ENCODE peak calls at places on chromosomes 4 and X, in four cellular contexts. F is HepG2, Q is H1, C is K562. Y is an unnamed sample. For H4K20me1, the result is how much of the 10 kb centered on the place peaks cover.

GRCh38 chr4:44861756-44862155 is 135.4 kb upstream of the GNPDA2 start:
- DNase-seq in F (no peak), C (no peak), Q (no peak), Y (no peak)

GRCh38 chr4:143356493-143356892 is 19.8 kb downstream of the GAB1 start:
- DNase-seq in Q (no peak), C (no peak), F (no peak), Y (no peak)

GRCh38 chr4:2572076-2572475 is 35.6 kb downstream of the FAM193A start:
- DNase-seq in F (no peak), Q (no peak), C (no peak), Y (no peak)

GRCh38 chrX:153864561-153865320 is 21.2 kb downstream of the L1CAM start:
- DNase-seq in C (no peak), Q (no peak), F (no peak), Y (no peak)

GRCh38 chrX:672931-673330 is 42.3 kb downstream of the SHOX start:
- DNase-seq in F (no peak), Q (no peak), C (no peak), Y (no peak)

GRCh38 chr4:73653695-73654106 is 33.5 kb upstream of the RASSF6 start:
- DNase-seq in Q (no peak), F (peak), C (peak), Y (peak)

GRCh38 chr4:13920901-13921300 is 293.4 kb upstream of the BOD1L1 start:
- DNase-seq in F (peak), Q (no peak), C (no peak), Y (no peak)

GRCh38 chr4:17687237-17687857 is 72.9 kb downstream of the MED28 start:
- DNase-seq in F (no peak), C (no peak), Q (no peak), Y (no peak)

GRCh38 chr4:26482508-26483462 is 7.5 kb downstream of the CCKAR start:
- DNase-seq in Q (no peak), F (no peak), C (no peak), Y (no peak)

GRCh38 chr4:26458104-26458503 is 32.2 kb downstream of the CCKAR start:
- DNase-seq in F (no peak), C (no peak), Q (no peak), Y (no peak)

GRCh38 chr4:185016101-185016940 is 2.0 kb upstream of the HELT start:
- DNase-seq in C (no peak), F (no peak), Q (peak), Y (no peak)

GRCh38 chrX:20517565-20517964 is 250.9 kb upstream of the RPS6KA3 start:
- DNase-seq in Q (no peak), F (no peak), C (no peak), Y (no peak)
- TF ChIP-seq FOSL1 in Q (no peak), F (no peak), C (no peak), Y (no peak)

GRCh38 chrX:74602142-74602541 is 12.3 kb downstream of the RLIM start:
- DNase-seq in Q (no peak), F (no peak), C (no peak), Y (no peak)
- H4K20me1 ChIP-seq in Q (under half), F (under half), C (under half), Y (under half)

GRCh38 chr4:161696957-161697356 is 466.8 kb downstream of the FSTL5 start:
- DNase-seq in Q (no peak), C (no peak), F (no peak), Y (no peak)
- TF ChIP-seq FOSL1 in Q (no peak), C (no peak), F (no peak), Y (no peak)

DNA sequence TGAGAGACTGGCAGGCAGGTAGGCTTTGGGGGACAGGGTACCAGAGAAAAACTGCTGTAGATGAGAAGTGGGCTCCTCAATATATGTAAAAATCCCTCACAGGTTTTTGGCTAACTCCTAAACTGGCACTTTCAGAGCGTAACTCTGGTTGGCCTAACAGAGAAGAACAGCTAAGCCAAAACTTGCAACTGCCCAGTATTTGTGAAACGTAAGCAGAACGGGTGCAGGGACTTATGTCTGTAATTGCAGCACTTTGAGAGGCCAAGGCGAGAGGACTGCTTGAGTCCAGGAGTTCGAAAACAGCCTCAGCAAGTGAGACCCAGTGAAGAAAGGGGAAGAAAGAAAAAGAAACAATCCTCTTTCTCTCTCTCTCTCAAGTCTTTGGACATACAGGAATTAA is 25.0 kb downstream of the EIF4E start:
- DNase-seq in Q (no peak), F (no peak), C (no peak), Y (no peak)
- H4K20me1 ChIP-seq in Q (under half), F (under half), C (under half), Y (half or more)